ENCODE peak calls at places on chromosomes 3 and 15, in seven cellular contexts. S, P, C, X, O, Z and M are unnamed samples.

GRCh38 chr15:69009353-69009752 is 5.1 kb upstream of the NOX5 start:
- DNase-seq in X (no peak), S (no peak), O (no peak), C (no peak), Z (no peak), P (no peak), M (no peak)

GRCh38 chr15:65922621-65923020 is 53.3 kb downstream of the RAB11A start:
- DNase-seq in X (no peak), C (no peak), S (no peak), P (no peak), O (no peak), Z (no peak), M (no peak)

GRCh38 chr3:15977598-15978232 is 179.9 kb upstream of the ANKRD28 start:
- DNase-seq in Z (no peak), X (no peak), P (no peak), C (no peak), O (no peak), S (no peak), M (no peak)

GRCh38 chr3:32176989-32177701 is 61.3 kb upstream of the CMTM8 start:
- DNase-seq in Z (no peak), P (peak), O (peak), X (peak), C (no peak), S (peak), M (peak)

GRCh38 chr3:101925564-101925963 is 76.2 kb downstream of the NFKBIZ start:
- DNase-seq in O (no peak), X (no peak), S (no peak), P (no peak), Z (no peak), C (no peak), M (no peak)

GRCh38 chr15:39801641-39802309 is 19.1 kb upstream of the FSIP1 start:
- DNase-seq in Z (no peak), X (no peak), S (peak), P (no peak), C (no peak), O (peak), M (no peak)

GRCh38 chr3:109070232-109070631 is 47.7 kb downstream of the MORC1 start:
- DNase-seq in C (no peak), P (no peak), X (no peak), S (no peak), Z (no peak), O (no peak), M (no peak)

GRCh38 chr3:101171797-101172196 is 148.6 kb downstream of the IMPG2 start:
- DNase-seq in Z (no peak), C (no peak), X (no peak), P (no peak), S (no peak), O (no peak), M (no peak)

GRCh38 chr15:25838871-25839195 is 24.3 kb downstream of the ATP10A start:
- DNase-seq in O (no peak), X (no peak), Z (no peak), S (no peak), C (no peak), P (no peak), M (no peak)

GRCh38 chr15:57149196-57149595 is 227.1 kb upstream of the CGNL1 start:
- DNase-seq in C (no peak), P (no peak), Z (no peak), O (no peak), X (no peak), S (no peak), M (no peak)

GRCh38 chr15:45181491-45182285 is 6.1 kb downstream of the SHF start:
- DNase-seq in P (peak), Z (no peak), S (no peak), X (no peak), C (no peak), O (no peak), M (no peak)

GRCh38 chr3:42067324-42067723 is 23.8 kb upstream of the TRAK1 start:
- DNase-seq in O (no peak), P (no peak), Z (no peak), S (no peak), C (no peak), X (no peak), M (no peak)

GRCh38 chr3:161035711-161036110 is 69.4 kb downstream of the B3GALNT1 start:
- DNase-seq in Z (no peak), O (no peak), C (no peak), X (no peak), P (no peak), S (no peak), M (no peak)

GRCh38 chr3:125480656-125481374 is 39.2 kb downstream of the SNX4 start:
- DNase-seq in C (no peak), P (peak), O (no peak), X (no peak), Z (no peak), S (no peak), M (no peak)

GRCh38 chr3:11910971-11911531 is 64.4 kb upstream of the TAMM41 start:
- DNase-seq in O (peak), S (no peak), X (no peak), P (no peak), Z (no peak), C (no peak), M (no peak)

GRCh38 chr3:182392182-182392917 is 401.0 kb upstream of the ATP11B start:
- DNase-seq in S (no peak), O (no peak), Z (no peak), C (no peak), X (no peak), P (no peak), M (no peak)

GRCh38 chr15:64045774-64046346 is 425 bp downstream of the DAPK2 start:
- DNase-seq in X (no peak), C (no peak), P (no peak), Z (no peak), S (no peak), O (no peak), M (peak)